ENCODE peak calls at places on chromosome 4, in four cellular contexts. C is GM12878, B is HCT116, R is K562. S is an unnamed sample.
A peak's percentile ranks its signal among the peaks of the same experiment; 100 is the strongest.

GRCh38 chr4:6721121-6721520 is 5.1 kb downstream of the BLOC1S4 start:
- DNase-seq in C (no peak), B (no peak), R (no peak), S (no peak)

GRCh38 chr4:149166886-149167285 is 648.8 kb downstream of the IQCM start:
- DNase-seq in C (no peak), B (no peak), R (no peak), S (no peak)

GRCh38 chr4:38664704-38665401 is 854 bp downstream of the KLF3 start:
- DNase-seq in C (no peak), B (no peak), R (no peak), S (no peak)

GRCh38 chr4:15003441-15003890 is 1.2 kb downstream of the CPEB2 start:
- DNase-seq in C (no peak), B (no peak), R (peak; percentile 61), S (no peak)

GRCh38 chr4:150119492-150119891 is 41.2 kb downstream of the DCLK2 start:
- DNase-seq in C (no peak), B (no peak), R (no peak), S (no peak)

GRCh38 chr4:187940299-187940698 is 55.3 kb upstream of the ZFP42 start:
- DNase-seq in C (no peak), B (no peak), R (no peak), S (no peak)

GRCh38 chr4:46124773-46125172 is 919 bp upstream of the GABRG1 start:
- DNase-seq in C (no peak), B (no peak), R (no peak), S (no peak)

GRCh38 chr4:4411906-4412305 is 25.0 kb downstream of the NSG1 start:
- DNase-seq in C (no peak), B (no peak), R (no peak), S (no peak)

GRCh38 chr4:166290426-166290825 is 417.4 kb downstream of the TLL1 start:
- DNase-seq in C (no peak), B (no peak), R (no peak), S (no peak)

GRCh38 chr4:101346562-101347266 is 612 bp downstream of the PPP3CA start:
- DNase-seq in C (no peak), B (no peak), R (peak; percentile 26), S (no peak)

GRCh38 chr4:156829194-156829593 is 142.4 kb downstream of the PDGFC start:
- DNase-seq in C (no peak), B (no peak), R (no peak), S (no peak)
- TF ChIP-seq ZNF274 in C (no peak), B (no peak), R (no peak), S (no peak)

GRCh38 chr4:16056681-16057400 is 27.0 kb downstream of the PROM1 start:
- DNase-seq in C (no peak), B (no peak), R (no peak), S (no peak)
- TF ChIP-seq YY1 in C (no peak), B (no peak), R (no peak), S (no peak)

DNA sequence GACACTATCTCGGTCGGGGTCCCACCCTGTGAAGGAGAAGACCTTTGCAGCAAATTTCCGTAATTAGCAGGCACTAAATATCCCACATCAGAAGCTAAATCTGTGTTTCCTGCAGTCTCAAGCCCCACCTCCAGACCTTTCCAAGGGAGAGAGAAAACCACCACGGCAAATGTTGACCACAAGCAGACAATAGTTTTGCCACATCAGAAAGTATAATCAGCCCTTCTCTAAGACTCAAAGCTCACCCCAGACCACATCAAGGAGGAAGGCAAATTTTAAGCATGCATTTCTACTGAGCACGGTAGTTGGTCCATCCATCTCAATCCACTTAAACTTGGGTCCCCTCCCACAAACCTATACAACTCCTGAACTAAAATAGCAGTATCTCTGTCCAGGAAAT is 398.5 kb downstream of the GPM6A start:
- DNase-seq in C (no peak), B (no peak), R (no peak), S (no peak)
- H3K9ac ChIP-seq in C (no peak overlapping the region), B (no peak overlapping the region), R (no peak overlapping the region), S (no peak overlapping the region)

DNA sequence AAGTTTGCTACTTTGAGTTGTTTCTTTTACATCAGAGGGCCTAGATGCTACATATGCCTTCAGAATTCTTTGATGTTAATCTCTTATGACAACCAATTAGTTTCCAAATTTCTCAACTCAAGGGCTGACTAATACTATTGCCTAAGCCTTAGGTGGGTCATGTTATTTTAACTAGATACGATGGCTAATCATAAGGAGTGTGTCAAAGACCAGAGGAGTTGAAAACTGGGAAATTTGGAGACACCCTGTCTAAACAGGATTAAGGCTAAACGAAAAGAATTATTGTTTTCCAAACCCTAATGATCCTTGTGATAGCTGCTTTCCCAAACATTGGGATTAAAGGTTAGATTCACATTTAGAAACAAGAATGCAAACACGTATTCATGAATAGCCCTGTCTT is 228.5 kb downstream of the PCDH7 start:
- DNase-seq in C (no peak), B (peak; percentile 90), R (no peak), S (no peak)
- TF ChIP-seq ZNF274 in C (no peak), B (no peak), R (no peak), S (no peak)

GRCh38 chr4:107035711-107036601 is at the start of gene DKK2:
- DNase-seq in C (no peak), B (no peak), R (no peak), S (no peak)
- TF ChIP-seq YY1 in C (no peak), B (no peak), R (no peak), S (no peak)

GRCh38 chr4:64384237-64385176 is 24.7 kb downstream of the TECRL start:
- DNase-seq in C (no peak), B (no peak), R (no peak), S (no peak)
- H3K9ac ChIP-seq in C (no peak overlapping the region), B (no peak overlapping the region), R (no peak overlapping the region), S (no peak overlapping the region)